ENCODE peak calls at places on chromosomes 1 and 21, in six cellular contexts. U is putamen; D is MCF 10A; E is left ventricle myocardium superior; F is activated CD4-positive, alpha-beta T cell treated with anti-CD3 and anti-CD28 coated beads, Interleukin-2, amount 10 ng/mL, durations not matched to agents 7 days and 5 days; Y is GM03348. P is an unnamed sample.

GRCh38 chr1:224067621-224068457 is 46.1 kb upstream of the FBXO28 start:
- DNase-seq in U (no peak), D (peak), E (no peak), F (no peak), Y (peak), P (no peak)

GRCh38 chr1:40161125-40161887 is at the start of gene RLF:
- DNase-seq in U (peak), D (peak), E (peak), F (peak), Y (peak), P (peak)

GRCh38 chr1:45304311-45305081 is 22.2 kb upstream of the HPDL start:
- DNase-seq in U (no peak), D (peak), E (peak), F (no peak), Y (no peak), P (no peak)

GRCh38 chr1:234543442-234544093 is 64.6 kb upstream of the TARBP1 start:
- DNase-seq in U (no peak), D (no peak), E (peak), F (no peak), Y (no peak), P (no peak)

GRCh38 chr21:42350899-42351543 is at the start of gene TFF2:
- DNase-seq in U (no peak), D (no peak), E (no peak), F (no peak), Y (no peak), P (no peak)

GRCh38 chr1:235264327-235264726 is 63.7 kb downstream of the ARID4B start:
- DNase-seq in U (no peak), D (no peak), E (no peak), F (no peak), Y (no peak), P (no peak)

GRCh38 chr1:238681021-238681420 is 705.3 kb upstream of the CHRM3 start:
- DNase-seq in U (no peak), D (peak), E (no peak), F (no peak), Y (no peak), P (no peak)

GRCh38 chr1:64664287-64664686 is 80.6 kb upstream of the RAVER2 start:
- DNase-seq in U (peak), D (no peak), E (no peak), F (no peak), Y (no peak), P (no peak)

GRCh38 chr1:193417945-193418744 is 231.7 kb upstream of the B3GALT2 start:
- DNase-seq in U (no peak), D (peak), E (no peak), F (peak), Y (peak), P (no peak)

GRCh38 chr1:28249879-28250295 is 9.4 kb upstream of the SESN2 start:
- DNase-seq in U (no peak), D (no peak), E (no peak), F (no peak), Y (no peak), P (no peak)

GRCh38 chr1:221292652-221293051 is 413.4 kb downstream of the HLX start:
- DNase-seq in U (no peak), D (no peak), E (no peak), F (no peak), Y (no peak), P (no peak)

GRCh38 chr21:33058468-33059318 is 11.2 kb upstream of the OLIG1 start:
- DNase-seq in U (no peak), D (peak), E (peak), F (no peak), Y (no peak), P (no peak)

GRCh38 chr1:23585321-23586022 is 26.2 kb upstream of the ID3 start:
- DNase-seq in U (no peak), D (peak), E (no peak), F (no peak), Y (peak), P (no peak)

GRCh38 chr1:55639051-55639450 is 423.9 kb upstream of the USP24 start:
- DNase-seq in U (no peak), D (no peak), E (no peak), F (no peak), Y (no peak), P (no peak)

GRCh38 chr21:44940116-44940631 is 345 bp downstream of the SLX9 start:
- DNase-seq in U (no peak), D (no peak), E (no peak), F (no peak), Y (peak), P (no peak)

GRCh38 chr1:12600335-12600734 is 17.7 kb downstream of the DHRS3 start:
- DNase-seq in U (no peak), D (no peak), E (peak), F (no peak), Y (no peak), P (no peak)

GRCh38 chr1:192538407-192539311 is 36.9 kb upstream of the RGS1 start:
- DNase-seq in U (no peak), D (no peak), E (no peak), F (peak), Y (no peak), P (no peak)

GRCh38 chr1:85091647-85092295 is 43.5 kb upstream of the MCOLN3 start:
- DNase-seq in U (no peak), D (peak), E (no peak), F (no peak), Y (no peak), P (no peak)

GRCh38 chr1:85850238-85850637 is 142.0 kb upstream of the ZNHIT6 start:
- DNase-seq in U (no peak), D (peak), E (no peak), F (no peak), Y (peak), P (no peak)

GRCh38 chr21:41921089-41921819 is 32.6 kb downstream of the C2CD2 start:
- DNase-seq in U (no peak), D (no peak), E (no peak), F (no peak), Y (no peak), P (no peak)

GRCh38 chr1:97603776-97604175 is 317.1 kb downstream of the DPYD start:
- DNase-seq in U (no peak), D (no peak), E (no peak), F (no peak), Y (peak), P (no peak)